ENCODE peak calls at places on chromosomes 11 and 22, in eight cellular contexts. C is AG04450; K is CD8-positive, alpha-beta T cell; Z is adipocyte; S is body of pancreas; X is pancreas; B is stomach; V is kidney. A is an unnamed sample.

GRCh38 chr22:42926034-42926433 is 69.0 kb upstream of the ARFGAP3 start:
- DNase-seq in B (peak; percentile 56), C (no peak), V (no peak), K (no peak), S (no peak), Z (no peak), X (no peak), A (peak; percentile 77)

GRCh38 chr11:133950874-133951483 is 5.8 kb downstream of the IGSF9B start:
- DNase-seq in Z (peak; percentile 22), X (no peak), B (no peak), C (no peak), V (no peak), K (no peak), S (no peak), A (no peak)

GRCh38 chr11:66314186-66314501 is 2.7 kb downstream of the CD248 start:
- DNase-seq in K (no peak), B (no peak), V (no peak), C (no peak), X (no peak), S (no peak), Z (no peak), A (no peak)

GRCh38 chr11:117818036-117818858 is 6.3 kb downstream of the FXYD2 start:
- DNase-seq in S (no peak), C (no peak), Z (no peak), K (peak; percentile 22), X (no peak), V (peak; percentile 84), B (no peak), A (no peak)

GRCh38 chr11:132099692-132100091 is 729.3 kb downstream of the NTM start:
- DNase-seq in K (no peak), C (no peak), V (no peak), Z (no peak), B (no peak), S (peak; percentile 7), X (no peak), A (no peak)

GRCh38 chr11:76678316-76678715 is 7.8 kb upstream of the LRRC32 start:
- DNase-seq in X (no peak), B (no peak), S (no peak), C (no peak), V (no peak), K (no peak), Z (no peak), A (no peak)

GRCh38 chr11:63944987-63945386 is 6.2 kb downstream of the NAA40 start:
- DNase-seq in X (no peak), B (no peak), C (no peak), V (no peak), S (peak; percentile 24), Z (no peak), K (no peak), A (no peak)

GRCh38 chr11:125251956-125252355 is 87.4 kb downstream of the PKNOX2 start:
- DNase-seq in K (no peak), B (no peak), S (no peak), Z (no peak), V (no peak), C (no peak), X (no peak), A (no peak)

GRCh38 chr11:96092511-96092910 is 168.6 kb upstream of the MTMR2 start:
- DNase-seq in K (no peak), X (no peak), Z (no peak), C (no peak), S (no peak), V (no peak), B (no peak), A (no peak)

GRCh38 chr11:111525456-111525855 is 10.9 kb downstream of the HOATZ start:
- DNase-seq in X (no peak), B (no peak), C (no peak), Z (no peak), V (no peak), S (no peak), K (no peak), A (no peak)

GRCh38 chr11:120863359-120863758 is 160.5 kb upstream of the TBCEL start:
- DNase-seq in S (no peak), K (no peak), Z (no peak), B (no peak), C (no peak), V (no peak), X (no peak), A (no peak)

GRCh38 chr11:125494987-125495725 is 909 bp downstream of the FEZ1 start:
- DNase-seq in Z (peak; percentile 75), V (peak; percentile 76), C (no peak), B (no peak), X (peak; percentile 70), K (no peak), S (peak; percentile 6), A (peak; percentile 8)

GRCh38 chr11:24513837-24514594 is 17.2 kb downstream of the LUZP2 start:
- DNase-seq in K (no peak), S (no peak), V (no peak), X (no peak), C (no peak), B (no peak), Z (peak; percentile 70), A (no peak)

GRCh38 chr11:61545341-61545740 is 35.5 kb downstream of the SYT7 start:
- DNase-seq in Z (no peak), V (no peak), B (no peak), X (no peak), K (no peak), C (no peak), S (no peak), A (no peak)

GRCh38 chr11:107988397-107989158 is 20.1 kb upstream of the CUL5 start:
- DNase-seq in C (no peak), V (no peak), Z (no peak), X (no peak), B (no peak), S (peak; percentile 29), K (no peak), A (no peak)

DNA sequence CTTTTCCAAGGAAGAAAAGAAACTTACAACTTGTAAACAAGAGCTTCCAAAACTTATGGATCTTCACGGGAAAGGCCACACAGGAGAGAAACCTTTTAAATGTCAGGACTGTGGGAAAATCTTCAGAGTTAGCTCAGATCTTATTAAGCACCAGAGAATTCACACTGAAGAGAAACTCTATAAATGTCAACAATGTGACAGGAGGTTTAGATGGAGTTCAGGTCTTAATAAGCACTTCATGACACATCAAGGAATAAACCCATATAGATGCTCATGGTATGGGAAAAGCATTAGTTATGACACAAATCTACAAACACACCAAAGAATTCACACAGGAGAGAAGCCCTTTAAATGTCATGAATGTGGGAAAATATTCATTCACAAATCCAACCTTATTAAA is 32.4 kb downstream of the GAB2 start:
- DNase-seq in S (no peak), X (no peak), Z (no peak), B (no peak), K (no peak), V (no peak), C (no peak), A (no peak)
- H3K9me3 ChIP-seq in S (no peaks in the 10 kb centered on the region), X (no peaks in the 10 kb centered on the region), Z (peaks cover 18% of the 10 kb centered on the region), B (no peaks in the 10 kb centered on the region), K (no peaks in the 10 kb centered on the region), V (peaks cover 16% of the 10 kb centered on the region), C (peaks cover 10% of the 10 kb centered on the region), A (no peaks in the 10 kb centered on the region)

DNA sequence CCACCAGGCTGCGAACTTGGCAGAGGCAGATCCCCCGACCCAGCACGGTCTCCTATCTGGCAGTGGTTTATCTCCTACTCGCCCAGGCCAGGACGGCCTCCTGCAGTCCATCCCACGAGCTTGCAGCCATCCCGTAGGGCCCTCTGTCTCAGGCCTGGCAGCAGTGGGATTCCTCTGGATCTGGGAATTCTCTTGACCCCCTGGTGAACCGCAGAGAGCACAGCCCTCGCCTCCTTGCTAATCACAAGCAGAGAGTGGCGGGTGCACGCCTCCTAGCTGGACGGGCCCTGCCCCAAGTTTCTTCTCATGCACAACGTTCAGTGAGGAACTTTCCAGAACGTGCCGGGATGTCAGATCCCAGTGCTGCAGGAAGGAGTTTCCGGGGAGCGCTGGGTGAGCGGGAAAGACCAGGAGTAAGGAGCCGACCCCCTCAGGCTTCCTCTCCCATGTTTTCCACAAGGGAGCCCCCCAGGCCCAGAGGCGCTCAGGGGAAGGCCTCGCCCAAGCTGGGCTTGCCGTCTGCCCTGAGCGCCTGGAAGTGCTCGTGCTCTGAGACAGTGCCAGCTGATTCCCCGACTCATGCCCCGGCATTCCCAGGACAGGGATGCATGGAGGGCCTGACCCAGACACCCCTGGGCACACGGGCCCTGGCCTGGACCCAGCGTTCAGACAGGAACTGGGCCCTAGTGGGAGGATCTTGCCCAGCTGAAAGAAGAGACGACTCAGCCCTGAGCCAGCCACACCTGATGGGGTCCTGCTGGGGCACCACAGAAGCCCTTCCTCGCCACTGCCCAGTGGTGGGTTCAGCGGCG is 24.6 kb downstream of the IGF2 start:
- DNase-seq in V (peak; percentile 68), B (no peak), C (no peak), S (no peak), K (no peak), X (peak; percentile 51), Z (no peak), A (no peak)
- H3K9me3 ChIP-seq in V (peaks cover 11% of the 10 kb centered on the region), B (no peaks in the 10 kb centered on the region), C (peaks cover 27% of the 10 kb centered on the region), S (no peaks in the 10 kb centered on the region), K (no peaks in the 10 kb centered on the region), X (no peaks in the 10 kb centered on the region), Z (peaks cover 37% of the 10 kb centered on the region), A (no peaks in the 10 kb centered on the region)

GRCh38 chr11:100545970-100546369 is 141.1 kb upstream of the ARHGAP42 start:
- DNase-seq in K (no peak), B (no peak), X (no peak), Z (no peak), S (no peak), V (no peak), C (no peak), A (no peak)
- H3K9me3 ChIP-seq in K (no peaks in the 10 kb centered on the region), B (no peaks in the 10 kb centered on the region), X (no peaks in the 10 kb centered on the region), Z (no peaks in the 10 kb centered on the region), S (no peaks in the 10 kb centered on the region), V (no peaks in the 10 kb centered on the region), C (no peaks in the 10 kb centered on the region), A (no peaks in the 10 kb centered on the region)

GRCh38 chr22:49166746-49167145 is 660.9 kb downstream of the BRD1 start:
- DNase-seq in K (no peak), Z (no peak), X (peak; percentile 20), V (no peak), S (no peak), B (no peak), C (no peak), A (no peak)

GRCh38 chr22:49163960-49164690 is 663.5 kb downstream of the BRD1 start:
- DNase-seq in V (no peak), Z (no peak), X (peak; percentile 27), B (no peak), C (no peak), S (no peak), K (no peak), A (no peak)

GRCh38 chr22:49163258-49163959 is 664.3 kb downstream of the BRD1 start:
- DNase-seq in S (no peak), K (no peak), C (no peak), X (peak; percentile 24), Z (no peak), B (no peak), V (no peak), A (no peak)

GRCh38 chr22:49166211-49166610 is 661.5 kb downstream of the BRD1 start:
- DNase-seq in C (no peak), K (no peak), S (no peak), X (no peak), V (no peak), B (no peak), Z (no peak), A (no peak)

DNA sequence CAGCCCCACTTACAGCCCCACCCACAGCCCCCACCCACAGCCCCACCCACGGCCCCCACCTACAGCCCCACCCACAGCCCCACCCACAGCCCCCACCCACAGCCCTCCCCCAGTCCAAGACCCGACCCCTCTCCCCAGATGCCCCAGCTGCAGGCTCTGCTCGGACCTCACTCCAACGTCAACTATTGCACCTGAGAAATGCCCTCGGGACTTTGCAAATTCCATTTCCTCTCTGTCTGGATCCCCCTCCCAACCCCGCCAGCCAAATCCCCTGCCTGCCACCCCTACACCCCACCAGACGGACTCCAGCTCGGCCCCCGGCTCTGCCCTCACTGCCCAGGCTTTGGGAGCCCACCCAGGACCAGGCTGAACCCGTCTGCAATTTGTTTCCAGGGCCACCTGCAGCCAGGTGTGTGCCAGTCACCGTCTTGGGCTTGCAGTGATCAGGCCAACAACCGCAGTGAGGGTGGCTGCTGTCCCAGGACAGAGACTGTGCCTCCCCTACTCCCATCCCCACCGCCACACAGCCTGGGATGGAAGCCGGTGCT is 662.8 kb downstream of the BRD1 start:
- DNase-seq in V (no peak), S (no peak), B (no peak), C (no peak), K (no peak), X (peak; percentile 32), Z (no peak), A (no peak)
- H3K9me3 ChIP-seq in V (no peaks in the 10 kb centered on the region), S (no peaks in the 10 kb centered on the region), B (no peaks in the 10 kb centered on the region), C (peaks cover 86% of the 10 kb centered on the region), K (no peaks in the 10 kb centered on the region), X (no peaks in the 10 kb centered on the region), Z (no peaks in the 10 kb centered on the region), A (no peaks in the 10 kb centered on the region)

A was measured in prostate gland.